ENCODE peak calls at places on chromosomes 5 and 9, in six cellular contexts. One of them, this sample, is unnamed.

GRCh38 chr5:59390074-59390659 is 503.4 kb downstream of the PDE4D start:
- DNase-seq in NAMALWA: peak
- DNase-seq in T-cell: no peak
- DNase-seq in stimulated activated CD4-positive, alpha-beta T cell treated with anti-CD3 and anti-CD28 coated beads, Interleukin-1b, Interleukin-23, amount 100 ng/mL, for 24 hours: no peak
- DNase-seq in NCI-H2171 treated with DMSO at 0.1 percent for 48 hours: peak
- DNase-seq in adipocyte: peak
- DNase-seq in this sample: no peak

GRCh38 chr5:77644443-77645157 is 6.1 kb upstream of the OTP start:
- DNase-seq in NAMALWA: no peak
- DNase-seq in T-cell: no peak
- DNase-seq in stimulated activated CD4-positive, alpha-beta T cell treated with anti-CD3 and anti-CD28 coated beads, Interleukin-1b, Interleukin-23, amount 100 ng/mL, for 24 hours: no peak
- DNase-seq in NCI-H2171 treated with DMSO at 0.1 percent for 48 hours: peak
- DNase-seq in adipocyte: no peak
- DNase-seq in this sample: no peak

GRCh38 chr9:96100385-96100978 is 201.5 kb downstream of the HSD17B3 start:
- DNase-seq in NAMALWA: peak
- DNase-seq in T-cell: no peak
- DNase-seq in stimulated activated CD4-positive, alpha-beta T cell treated with anti-CD3 and anti-CD28 coated beads, Interleukin-1b, Interleukin-23, amount 100 ng/mL, for 24 hours: peak
- DNase-seq in NCI-H2171 treated with DMSO at 0.1 percent for 48 hours: no peak
- DNase-seq in adipocyte: no peak
- DNase-seq in this sample: no peak

GRCh38 chr9:2655411-2655901 is 33.9 kb downstream of the VLDLR start:
- DNase-seq in NAMALWA: no peak
- DNase-seq in T-cell: no peak
- DNase-seq in stimulated activated CD4-positive, alpha-beta T cell treated with anti-CD3 and anti-CD28 coated beads, Interleukin-1b, Interleukin-23, amount 100 ng/mL, for 24 hours: no peak
- DNase-seq in NCI-H2171 treated with DMSO at 0.1 percent for 48 hours: no peak
- DNase-seq in adipocyte: peak
- DNase-seq in this sample: no peak

GRCh38 chr9:86034863-86035734 is 64.3 kb downstream of the GOLM1 start:
- DNase-seq in NAMALWA: peak
- DNase-seq in T-cell: no peak
- DNase-seq in stimulated activated CD4-positive, alpha-beta T cell treated with anti-CD3 and anti-CD28 coated beads, Interleukin-1b, Interleukin-23, amount 100 ng/mL, for 24 hours: no peak
- DNase-seq in NCI-H2171 treated with DMSO at 0.1 percent for 48 hours: peak
- DNase-seq in adipocyte: peak
- DNase-seq in this sample: no peak

GRCh38 chr5:112957970-112958773 is 18.4 kb upstream of the DCP2 start:
- DNase-seq in NAMALWA: peak
- DNase-seq in T-cell: no peak
- DNase-seq in stimulated activated CD4-positive, alpha-beta T cell treated with anti-CD3 and anti-CD28 coated beads, Interleukin-1b, Interleukin-23, amount 100 ng/mL, for 24 hours: no peak
- DNase-seq in NCI-H2171 treated with DMSO at 0.1 percent for 48 hours: peak
- DNase-seq in adipocyte: peak
- DNase-seq in this sample: no peak

GRCh38 chr9:11868795-11869194 is 824.4 kb upstream of the TYRP1 start:
- DNase-seq in NAMALWA: no peak
- DNase-seq in T-cell: no peak
- DNase-seq in stimulated activated CD4-positive, alpha-beta T cell treated with anti-CD3 and anti-CD28 coated beads, Interleukin-1b, Interleukin-23, amount 100 ng/mL, for 24 hours: no peak
- DNase-seq in NCI-H2171 treated with DMSO at 0.1 percent for 48 hours: no peak
- DNase-seq in adipocyte: no peak
- DNase-seq in this sample: no peak

GRCh38 chr9:92716557-92716956 is 46.6 kb upstream of the IPPK start:
- DNase-seq in NAMALWA: peak
- DNase-seq in T-cell: peak
- DNase-seq in stimulated activated CD4-positive, alpha-beta T cell treated with anti-CD3 and anti-CD28 coated beads, Interleukin-1b, Interleukin-23, amount 100 ng/mL, for 24 hours: peak
- DNase-seq in NCI-H2171 treated with DMSO at 0.1 percent for 48 hours: peak
- DNase-seq in adipocyte: peak
- DNase-seq in this sample: peak

GRCh38 chr5:173645897-173646574 is 29.6 kb upstream of the BOD1 start:
- DNase-seq in NAMALWA: no peak
- DNase-seq in T-cell: no peak
- DNase-seq in stimulated activated CD4-positive, alpha-beta T cell treated with anti-CD3 and anti-CD28 coated beads, Interleukin-1b, Interleukin-23, amount 100 ng/mL, for 24 hours: no peak
- DNase-seq in NCI-H2171 treated with DMSO at 0.1 percent for 48 hours: no peak
- DNase-seq in adipocyte: peak
- DNase-seq in this sample: no peak

GRCh38 chr9:87336914-87337333 is 160.7 kb upstream of the DAPK1 start:
- DNase-seq in NAMALWA: peak
- DNase-seq in T-cell: no peak
- DNase-seq in stimulated activated CD4-positive, alpha-beta T cell treated with anti-CD3 and anti-CD28 coated beads, Interleukin-1b, Interleukin-23, amount 100 ng/mL, for 24 hours: peak
- DNase-seq in NCI-H2171 treated with DMSO at 0.1 percent for 48 hours: peak
- DNase-seq in adipocyte: peak
- DNase-seq in this sample: no peak

GRCh38 chr9:137058651-137059234 is 4.9 kb upstream of the ENTPD2 start:
- DNase-seq in NAMALWA: peak
- DNase-seq in T-cell: no peak
- DNase-seq in stimulated activated CD4-positive, alpha-beta T cell treated with anti-CD3 and anti-CD28 coated beads, Interleukin-1b, Interleukin-23, amount 100 ng/mL, for 24 hours: no peak
- DNase-seq in NCI-H2171 treated with DMSO at 0.1 percent for 48 hours: peak
- DNase-seq in adipocyte: no peak
- DNase-seq in this sample: no peak

GRCh38 chr9:121372563-121373400 is 2.7 kb upstream of the STOM start:
- DNase-seq in NAMALWA: no peak
- DNase-seq in T-cell: no peak
- DNase-seq in stimulated activated CD4-positive, alpha-beta T cell treated with anti-CD3 and anti-CD28 coated beads, Interleukin-1b, Interleukin-23, amount 100 ng/mL, for 24 hours: no peak
- DNase-seq in NCI-H2171 treated with DMSO at 0.1 percent for 48 hours: peak
- DNase-seq in adipocyte: peak
- DNase-seq in this sample: no peak

GRCh38 chr9:6109571-6109970 is 94.1 kb upstream of the RANBP6 start:
- DNase-seq in NAMALWA: no peak
- DNase-seq in T-cell: no peak
- DNase-seq in stimulated activated CD4-positive, alpha-beta T cell treated with anti-CD3 and anti-CD28 coated beads, Interleukin-1b, Interleukin-23, amount 100 ng/mL, for 24 hours: no peak
- DNase-seq in NCI-H2171 treated with DMSO at 0.1 percent for 48 hours: no peak
- DNase-seq in adipocyte: peak
- DNase-seq in this sample: no peak

GRCh38 chr5:149389552-149390495 is 10.7 kb upstream of the IL17B start:
- DNase-seq in NAMALWA: no peak
- DNase-seq in T-cell: no peak
- DNase-seq in stimulated activated CD4-positive, alpha-beta T cell treated with anti-CD3 and anti-CD28 coated beads, Interleukin-1b, Interleukin-23, amount 100 ng/mL, for 24 hours: no peak
- DNase-seq in NCI-H2171 treated with DMSO at 0.1 percent for 48 hours: no peak
- DNase-seq in adipocyte: no peak
- DNase-seq in this sample: no peak

GRCh38 chr5:151886741-151887261 is 37.9 kb downstream of the GLRA1 start:
- DNase-seq in NAMALWA: no peak
- DNase-seq in T-cell: no peak
- DNase-seq in stimulated activated CD4-positive, alpha-beta T cell treated with anti-CD3 and anti-CD28 coated beads, Interleukin-1b, Interleukin-23, amount 100 ng/mL, for 24 hours: no peak
- DNase-seq in NCI-H2171 treated with DMSO at 0.1 percent for 48 hours: peak
- DNase-seq in adipocyte: no peak
- DNase-seq in this sample: no peak

GRCh38 chr9:38255599-38255998 is 136.9 kb upstream of the ALDH1B1 start:
- DNase-seq in NAMALWA: no peak
- DNase-seq in T-cell: no peak
- DNase-seq in stimulated activated CD4-positive, alpha-beta T cell treated with anti-CD3 and anti-CD28 coated beads, Interleukin-1b, Interleukin-23, amount 100 ng/mL, for 24 hours: no peak
- DNase-seq in NCI-H2171 treated with DMSO at 0.1 percent for 48 hours: no peak
- DNase-seq in adipocyte: no peak
- DNase-seq in this sample: peak

GRCh38 chr5:138833726-138834480 is 41.2 kb downstream of the LRRTM2 start:
- DNase-seq in NAMALWA: no peak
- DNase-seq in T-cell: no peak
- DNase-seq in stimulated activated CD4-positive, alpha-beta T cell treated with anti-CD3 and anti-CD28 coated beads, Interleukin-1b, Interleukin-23, amount 100 ng/mL, for 24 hours: no peak
- DNase-seq in NCI-H2171 treated with DMSO at 0.1 percent for 48 hours: no peak
- DNase-seq in adipocyte: no peak
- DNase-seq in this sample: no peak

GRCh38 chr9:2477755-2478154 is 143.8 kb upstream of the VLDLR start:
- DNase-seq in NAMALWA: no peak
- DNase-seq in T-cell: no peak
- DNase-seq in stimulated activated CD4-positive, alpha-beta T cell treated with anti-CD3 and anti-CD28 coated beads, Interleukin-1b, Interleukin-23, amount 100 ng/mL, for 24 hours: no peak
- DNase-seq in NCI-H2171 treated with DMSO at 0.1 percent for 48 hours: no peak
- DNase-seq in adipocyte: peak
- DNase-seq in this sample: no peak

GRCh38 chr5:133754575-133755169 is 142.3 kb upstream of the FSTL4 start:
- DNase-seq in NAMALWA: peak
- DNase-seq in T-cell: no peak
- DNase-seq in stimulated activated CD4-positive, alpha-beta T cell treated with anti-CD3 and anti-CD28 coated beads, Interleukin-1b, Interleukin-23, amount 100 ng/mL, for 24 hours: peak
- DNase-seq in NCI-H2171 treated with DMSO at 0.1 percent for 48 hours: peak
- DNase-seq in adipocyte: peak
- DNase-seq in this sample: peak

GRCh38 chr5:102865510-102866314 is 110.6 kb downstream of the PAM start:
- DNase-seq in NAMALWA: no peak
- DNase-seq in T-cell: no peak
- DNase-seq in stimulated activated CD4-positive, alpha-beta T cell treated with anti-CD3 and anti-CD28 coated beads, Interleukin-1b, Interleukin-23, amount 100 ng/mL, for 24 hours: peak
- DNase-seq in NCI-H2171 treated with DMSO at 0.1 percent for 48 hours: no peak
- DNase-seq in adipocyte: peak
- DNase-seq in this sample: peak

GRCh38 chr5:63648376-63648775 is 313.9 kb downstream of the HTR1A start:
- DNase-seq in NAMALWA: no peak
- DNase-seq in T-cell: no peak
- DNase-seq in stimulated activated CD4-positive, alpha-beta T cell treated with anti-CD3 and anti-CD28 coated beads, Interleukin-1b, Interleukin-23, amount 100 ng/mL, for 24 hours: no peak
- DNase-seq in NCI-H2171 treated with DMSO at 0.1 percent for 48 hours: no peak
- DNase-seq in adipocyte: no peak
- DNase-seq in this sample: no peak

GRCh38 chr9:19788614-19789271 is at the start of gene SLC24A2:
- DNase-seq in NAMALWA: no peak
- DNase-seq in T-cell: no peak
- DNase-seq in stimulated activated CD4-positive, alpha-beta T cell treated with anti-CD3 and anti-CD28 coated beads, Interleukin-1b, Interleukin-23, amount 100 ng/mL, for 24 hours: no peak
- DNase-seq in NCI-H2171 treated with DMSO at 0.1 percent for 48 hours: no peak
- DNase-seq in adipocyte: no peak
- DNase-seq in this sample: no peak

GRCh38 chr9:79562749-79563386 is 8.9 kb upstream of the TLE4 start:
- DNase-seq in NAMALWA: no peak
- DNase-seq in T-cell: no peak
- DNase-seq in stimulated activated CD4-positive, alpha-beta T cell treated with anti-CD3 and anti-CD28 coated beads, Interleukin-1b, Interleukin-23, amount 100 ng/mL, for 24 hours: no peak
- DNase-seq in NCI-H2171 treated with DMSO at 0.1 percent for 48 hours: no peak
- DNase-seq in adipocyte: no peak
- DNase-seq in this sample: no peak

GRCh38 chr5:1006656-1007071 is 1.9 kb upstream of the NKD2 start:
- DNase-seq in NAMALWA: no peak
- DNase-seq in T-cell: no peak
- DNase-seq in stimulated activated CD4-positive, alpha-beta T cell treated with anti-CD3 and anti-CD28 coated beads, Interleukin-1b, Interleukin-23, amount 100 ng/mL, for 24 hours: no peak
- DNase-seq in NCI-H2171 treated with DMSO at 0.1 percent for 48 hours: no peak
- DNase-seq in adipocyte: no peak
- DNase-seq in this sample: peak

GRCh38 chr9:136079211-136079915 is 15.7 kb downstream of the NACC2 start:
- DNase-seq in NAMALWA: no peak
- DNase-seq in T-cell: no peak
- DNase-seq in stimulated activated CD4-positive, alpha-beta T cell treated with anti-CD3 and anti-CD28 coated beads, Interleukin-1b, Interleukin-23, amount 100 ng/mL, for 24 hours: no peak
- DNase-seq in NCI-H2171 treated with DMSO at 0.1 percent for 48 hours: peak
- DNase-seq in adipocyte: no peak
- DNase-seq in this sample: no peak

GRCh38 chr9:35718726-35719511 is 13.1 kb downstream of the TLN1 start:
- DNase-seq in NAMALWA: no peak
- DNase-seq in T-cell: no peak
- DNase-seq in stimulated activated CD4-positive, alpha-beta T cell treated with anti-CD3 and anti-CD28 coated beads, Interleukin-1b, Interleukin-23, amount 100 ng/mL, for 24 hours: no peak
- DNase-seq in NCI-H2171 treated with DMSO at 0.1 percent for 48 hours: no peak
- DNase-seq in adipocyte: no peak
- DNase-seq in this sample: no peak

GRCh38 chr5:168656633-168657032 is 77.5 kb upstream of the PANK3 start:
- DNase-seq in NAMALWA: no peak
- DNase-seq in T-cell: no peak
- DNase-seq in stimulated activated CD4-positive, alpha-beta T cell treated with anti-CD3 and anti-CD28 coated beads, Interleukin-1b, Interleukin-23, amount 100 ng/mL, for 24 hours: no peak
- DNase-seq in NCI-H2171 treated with DMSO at 0.1 percent for 48 hours: peak
- DNase-seq in adipocyte: peak
- DNase-seq in this sample: no peak